ENCODE peak calls at places on chromosomes 13 and 19, in nine cellular contexts. Z is AG09309; B is NCI-H510A; R is T-cell; M is stimulated activated naive CD8-positive, alpha-beta T cell treated with anti-CD3 and anti-CD28 coated beads, Interleukin-15, amount 100 ng/mL, for 72 hours; U is astrocyte of the spinal cord; E is pancreas; K is IMR-90; J is hypothalamus. C is an unnamed sample.

GRCh38 chr19:33448159-33448516 is 73.5 kb downstream of the PEPD start:
- DNase-seq in Z (no peak), B (no peak), R (no peak), M (no peak), U (no peak), E (no peak), K (no peak), J (no peak), C (no peak)

GRCh38 chr19:35006342-35006998 is 6.3 kb downstream of the GRAMD1A start:
- DNase-seq in Z (no peak), B (no peak), R (no peak), M (no peak), U (peak), E (peak), K (peak), J (no peak), C (peak)

GRCh38 chr19:13031917-13032623 is 36.8 kb downstream of the NFIX start:
- DNase-seq in Z (no peak), B (peak), R (no peak), M (no peak), U (peak), E (no peak), K (peak), J (no peak), C (peak)

GRCh38 chr19:11581740-11582139 is 4.3 kb upstream of the ACP5 start:
- DNase-seq in Z (no peak), B (no peak), R (no peak), M (peak), U (no peak), E (no peak), K (peak), J (no peak), C (no peak)

GRCh38 chr19:36771275-36772231 is 1.1 kb downstream of the ZNF850 start:
- DNase-seq in Z (peak), B (no peak), R (no peak), M (peak), U (peak), E (peak), K (peak), J (no peak), C (peak)

GRCh38 chr13:109813663-109814062 is 27.3 kb upstream of the IRS2 start:
- DNase-seq in Z (no peak), B (no peak), R (no peak), M (no peak), U (no peak), E (no peak), K (no peak), J (no peak), C (no peak)

GRCh38 chr19:13152356-13152853 is 2.2 kb downstream of the IER2 start:
- DNase-seq in Z (no peak), B (no peak), R (no peak), M (no peak), U (no peak), E (no peak), K (no peak), J (no peak), C (no peak)

GRCh38 chr19:53424968-53425597 is 6.7 kb upstream of the ZNF761 start:
- DNase-seq in Z (peak), B (no peak), R (peak), M (peak), U (peak), E (peak), K (peak), J (peak), C (peak)

GRCh38 chr19:55014714-55015113 is 23.4 kb downstream of the GP6 start:
- DNase-seq in Z (no peak), B (no peak), R (no peak), M (no peak), U (no peak), E (no peak), K (no peak), J (no peak), C (no peak)

GRCh38 chr13:23477096-23477495 is 43.6 kb upstream of the SACS start:
- DNase-seq in Z (no peak), B (no peak), R (no peak), M (no peak), U (no peak), E (no peak), K (peak), J (no peak), C (no peak)

GRCh38 chr19:30036154-30037129 is 94.4 kb downstream of the URI1 start:
- DNase-seq in Z (no peak), B (no peak), R (no peak), M (no peak), U (peak), E (no peak), K (peak), J (no peak), C (no peak)

GRCh38 chr13:49436890-49437289 is 7.0 kb downstream of the CAB39L start:
- DNase-seq in Z (no peak), B (no peak), R (no peak), M (no peak), U (peak), E (no peak), K (peak), J (no peak), C (no peak)

GRCh38 chr19:43789029-43789428 is 8.3 kb upstream of the KCNN4 start:
- DNase-seq in Z (no peak), B (no peak), R (no peak), M (no peak), U (peak), E (no peak), K (peak), J (no peak), C (no peak)

GRCh38 chr13:21674271-21675009 is 3.6 kb downstream of the FGF9 start:
- DNase-seq in Z (no peak), B (peak), R (peak), M (peak), U (no peak), E (no peak), K (no peak), J (no peak), C (no peak)

GRCh38 chr13:99182439-99182838 is 18.2 kb upstream of the UBAC2 start:
- DNase-seq in Z (no peak), B (no peak), R (no peak), M (no peak), U (peak), E (no peak), K (no peak), J (no peak), C (no peak)

GRCh38 chr13:77930430-77930829 is 11.8 kb upstream of the EDNRB start:
- DNase-seq in Z (no peak), B (no peak), R (no peak), M (no peak), U (no peak), E (no peak), K (no peak), J (no peak), C (no peak)

GRCh38 chr19:48190288-48191284 is 20.1 kb downstream of the ZSWIM9 start:
- DNase-seq in Z (no peak), B (no peak), R (peak), M (peak), U (peak), E (no peak), K (peak), J (no peak), C (no peak)

GRCh38 chr13:70541451-70541850 is 433.2 kb upstream of the KLHL1 start:
- DNase-seq in Z (no peak), B (no peak), R (no peak), M (no peak), U (no peak), E (no peak), K (no peak), J (no peak), C (no peak)

GRCh38 chr19:18961767-18962423 is 20.9 kb upstream of the HOMER3 start:
- DNase-seq in Z (no peak), B (peak), R (peak), M (no peak), U (no peak), E (no peak), K (no peak), J (no peak), C (no peak)

GRCh38 chr13:81318231-81319019 is 977.5 kb upstream of the SPRY2 start:
- DNase-seq in Z (no peak), B (no peak), R (no peak), M (no peak), U (no peak), E (no peak), K (no peak), J (no peak), C (no peak)

C was measured in PC-9.